ENCODE peak calls at places on chromosome 15, in seven cellular contexts. C, D, K, Q, T, A and E are unnamed samples.

GRCh38 chr15:72197460-72198409 is at the start of gene GRAMD2A:
- DNase-seq in C (no peak), D (no peak), K (no peak), Q (no peak), T (peak), A (peak), E (peak)

GRCh38 chr15:55829826-55830225 is 86.9 kb upstream of the PRTG start:
- DNase-seq in C (no peak), D (no peak), K (no peak), Q (no peak), T (no peak), A (no peak), E (no peak)

GRCh38 chr15:95262866-95263564 is 1031.7 kb downstream of the MCTP2 start:
- DNase-seq in C (no peak), D (no peak), K (no peak), Q (no peak), T (no peak), A (no peak), E (no peak)

GRCh38 chr15:80265021-80265420 is 13.0 kb upstream of the CTXND1 start:
- DNase-seq in C (no peak), D (no peak), K (no peak), Q (peak), T (no peak), A (no peak), E (no peak)

GRCh38 chr15:41730543-41730942 is 43.7 kb upstream of the MAPKBP1 start:
- DNase-seq in C (no peak), D (no peak), K (no peak), Q (no peak), T (no peak), A (no peak), E (no peak)

GRCh38 chr15:98874773-98875172 is 132.8 kb downstream of the PGPEP1L start:
- DNase-seq in C (no peak), D (no peak), K (no peak), Q (no peak), T (no peak), A (no peak), E (no peak)

GRCh38 chr15:74127954-74128784 is 2.2 kb upstream of the ISLR2 start:
- DNase-seq in C (no peak), D (no peak), K (no peak), Q (no peak), T (no peak), A (no peak), E (peak)

GRCh38 chr15:81507831-81508230 is 133.8 kb upstream of the TMC3 start:
- DNase-seq in C (no peak), D (no peak), K (no peak), Q (no peak), T (no peak), A (no peak), E (no peak)

GRCh38 chr15:67927501-67928156 is 87.8 kb upstream of the RNU6-1 start:
- DNase-seq in C (no peak), D (no peak), K (no peak), Q (no peak), T (peak), A (no peak), E (no peak)

GRCh38 chr15:62240697-62241096 is 75.6 kb upstream of the C2CD4B start:
- DNase-seq in C (no peak), D (no peak), K (no peak), Q (no peak), T (no peak), A (no peak), E (no peak)

GRCh38 chr15:77547801-77548607 is 84.7 kb downstream of the LINGO1 start:
- DNase-seq in C (no peak), D (no peak), K (no peak), Q (no peak), T (no peak), A (peak), E (no peak)